ENCODE peak calls at places on chromosomes 13 and 19, in seven cellular contexts. K is IMR-90, H is K562, P is HCT116, E is H1, X is GM12878, T is HepG2. O is an unnamed sample.

GRCh38 chr13:35472308-35473008 is 4.0 kb downstream of the MAB21L1 start:
- DNase-seq in H (no peak), E (no peak), K (no peak), T (no peak), P (no peak), X (no peak), O (no peak)

GRCh38 chr13:103961784-103962183 is 895.6 kb upstream of the SLC10A2 start:
- DNase-seq in X (no peak), T (no peak), P (no peak), K (no peak), H (no peak), E (no peak), O (no peak)

GRCh38 chr13:36819064-36819810 is at the start of gene RFXAP:
- DNase-seq in X (peak; percentile 51), E (peak; percentile 70), K (peak; percentile 81), H (peak; percentile 92), P (peak; percentile 60), T (peak; percentile 74), O (peak; percentile 88)

GRCh38 chr13:73938375-73939070 is 195.7 kb downstream of the KLF12 start:
- DNase-seq in K (peak; percentile 94), E (no peak), P (peak; percentile 18), T (no peak), X (no peak), H (no peak), O (peak; percentile 77)

GRCh38 chr19:48608798-48609263 is 2.3 kb downstream of the SPACA4 start:
- DNase-seq in K (no peak), X (no peak), P (peak; percentile 66), T (peak; percentile 42), E (no peak), H (peak; percentile 69), O (no peak)

GRCh38 chr19:35211545-35212230 is 16.9 kb downstream of the FAM187B start:
- DNase-seq in P (no peak), E (no peak), H (no peak), X (no peak), K (no peak), T (peak; percentile 13), O (peak; percentile 48)

GRCh38 chr19:3979674-3980352 is 5.5 kb downstream of the EEF2 start:
- DNase-seq in P (no peak), K (no peak), X (no peak), T (no peak), E (no peak), H (peak; percentile 10), O (no peak)

GRCh38 chr19:42662714-42663113 is 68.0 kb upstream of the CEACAM8 start:
- DNase-seq in H (no peak), E (no peak), P (peak; percentile 1), T (no peak), K (no peak), X (no peak), O (no peak)

GRCh38 chr19:6108721-6109633 is 1.3 kb downstream of the RFX2 start:
- DNase-seq in P (no peak), E (no peak), X (no peak), T (no peak), H (peak; percentile 48), K (peak; percentile 66), O (peak; percentile 72)

GRCh38 chr19:54938906-54939305 is 8.4 kb downstream of the NLRP7 start:
- DNase-seq in E (no peak), X (no peak), H (no peak), P (no peak), T (no peak), K (no peak), O (no peak)

GRCh38 chr13:51832471-51833152 is 12.4 kb downstream of the TMEM272 start:
- DNase-seq in E (no peak), P (no peak), T (no peak), X (no peak), H (no peak), K (peak; percentile 8), O (peak; percentile 24)

GRCh38 chr13:85236431-85236830 is 562.8 kb downstream of the SLITRK6 start:
- DNase-seq in E (no peak), K (peak; percentile 54), P (no peak), T (no peak), H (no peak), X (no peak), O (peak; percentile 74)

GRCh38 chr13:30224732-30225131 is 82.6 kb downstream of the KATNAL1 start:
- DNase-seq in X (no peak), P (peak; percentile 54), H (no peak), K (peak; percentile 30), T (no peak), E (no peak), O (peak; percentile 10)

GRCh38 chr19:31113250-31113685 is 236.0 kb downstream of the TSHZ3 start:
- DNase-seq in P (no peak), X (no peak), T (no peak), E (no peak), H (no peak), K (peak; percentile 39), O (no peak)

GRCh38 chr19:2135474-2136402 is 15.6 kb downstream of the AP3D1 start:
- DNase-seq in T (no peak), H (no peak), K (no peak), X (no peak), E (no peak), P (no peak), O (no peak)

GRCh38 chr19:45451850-45452387 is 15.9 kb upstream of the FOSB start:
- DNase-seq in H (no peak), P (no peak), T (no peak), X (no peak), K (no peak), E (no peak), O (no peak)

GRCh38 chr13:105569816-105570215 is 965.6 kb downstream of the EFNB2 start:
- DNase-seq in T (no peak), P (no peak), X (no peak), K (no peak), H (no peak), E (no peak), O (no peak)

GRCh38 chr19:5600797-5601196 is 21.8 kb downstream of the SAFB2 start:
- DNase-seq in P (no peak), H (no peak), X (no peak), K (no peak), E (no peak), T (no peak), O (no peak)

GRCh38 chr13:59537500-59537899 is 626.2 kb downstream of the DIAPH3 start:
- DNase-seq in K (no peak), T (no peak), E (no peak), X (no peak), H (no peak), P (no peak), O (no peak)

GRCh38 chr19:29012457-29012856 is 200.5 kb downstream of the UQCRFS1 start:
- DNase-seq in X (no peak), H (no peak), P (no peak), K (no peak), T (no peak), E (no peak), O (no peak)

GRCh38 chr19:47663435-47663910 is 49.7 kb upstream of the EHD2 start:
- DNase-seq in T (peak; percentile 14), H (no peak), P (no peak), K (peak; percentile 96), E (no peak), X (no peak), O (no peak)

GRCh38 chr13:99827011-99827410 is 144.6 kb downstream of the ZIC5 start:
- DNase-seq in E (no peak), H (no peak), T (no peak), X (no peak), K (no peak), P (no peak), O (no peak)

GRCh38 chr19:2523630-2524311 is 47.8 kb downstream of the GADD45B start:
- DNase-seq in E (no peak), T (no peak), H (no peak), P (no peak), K (peak; percentile 41), X (no peak), O (no peak)

DNA sequence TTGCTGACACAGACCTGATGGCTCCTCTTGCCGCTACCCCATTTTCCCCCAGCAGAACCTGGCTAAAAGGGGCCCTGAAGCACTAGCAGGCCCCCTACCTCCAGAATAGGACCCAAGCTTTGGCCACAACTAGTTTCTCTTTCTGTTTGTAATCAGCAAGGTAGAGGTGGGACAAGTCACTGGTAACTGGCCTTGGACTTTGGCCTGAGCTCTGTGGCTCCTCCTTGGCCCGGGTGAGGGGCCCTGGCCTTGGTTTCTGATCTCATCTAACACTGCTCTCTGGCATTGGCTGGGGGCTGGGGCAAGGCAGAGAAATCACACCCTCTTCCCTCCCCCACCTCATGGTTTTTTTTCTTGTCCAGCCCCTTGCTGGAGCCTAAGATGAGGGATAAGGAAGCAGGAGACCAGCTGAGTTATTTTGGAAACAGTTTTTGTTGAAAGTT is 2.1 kb downstream of the CALM3 start:
- DNase-seq in P (no peak), E (no peak), K (no peak), X (no peak), T (peak; percentile 85), H (peak; percentile 57), O (no peak)
- H3K9ac ChIP-seq in P (peak overlapping the region; percentile 98), E (no peak overlapping the region), K (peak overlapping the region; percentile 96), X (peak overlapping the region; percentile 99), T (peak overlapping the region; percentile 97), H (peak overlapping the region; percentile 100), O (peak overlapping the region; percentile 96)

GRCh38 chr13:98496239-98496668 is 80.7 kb downstream of the STK24 start:
- DNase-seq in P (no peak), K (peak; percentile 46), X (no peak), T (peak; percentile 27), H (no peak), E (no peak), O (no peak)
- TF ChIP-seq POLR2A in P (no peak), K (no peak), X (no peak), T (no peak), H (no peak), E (no peak), O (no peak)

DNA sequence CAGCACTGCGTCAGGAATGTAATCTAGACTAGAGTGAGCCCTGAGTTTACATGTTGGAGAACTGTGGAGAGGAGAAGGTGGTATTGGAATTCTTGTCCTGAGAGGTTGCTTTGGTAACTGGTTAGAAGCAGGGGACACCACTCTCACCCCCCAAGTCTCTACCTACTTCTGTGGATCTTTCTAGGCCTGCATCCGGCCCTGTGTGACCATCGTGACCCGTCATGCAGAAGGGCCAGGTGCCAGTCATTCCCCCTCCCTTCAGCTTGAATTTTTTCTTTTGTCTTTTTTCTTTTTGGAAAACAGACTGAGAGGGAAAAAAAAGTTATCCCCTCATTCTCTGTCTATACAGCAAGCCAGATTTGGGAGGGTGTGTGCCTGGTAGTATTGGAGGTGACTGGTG is 31.8 kb downstream of the NFIX start:
- DNase-seq in E (no peak), H (no peak), P (no peak), X (no peak), K (no peak), T (no peak), O (no peak)
- H3K9ac ChIP-seq in E (no peak overlapping the region), H (no peak overlapping the region), P (no peak overlapping the region), X (no peak overlapping the region), K (peak overlapping the region; percentile 55), T (peak overlapping the region; percentile 58), O (no peak overlapping the region)

DNA sequence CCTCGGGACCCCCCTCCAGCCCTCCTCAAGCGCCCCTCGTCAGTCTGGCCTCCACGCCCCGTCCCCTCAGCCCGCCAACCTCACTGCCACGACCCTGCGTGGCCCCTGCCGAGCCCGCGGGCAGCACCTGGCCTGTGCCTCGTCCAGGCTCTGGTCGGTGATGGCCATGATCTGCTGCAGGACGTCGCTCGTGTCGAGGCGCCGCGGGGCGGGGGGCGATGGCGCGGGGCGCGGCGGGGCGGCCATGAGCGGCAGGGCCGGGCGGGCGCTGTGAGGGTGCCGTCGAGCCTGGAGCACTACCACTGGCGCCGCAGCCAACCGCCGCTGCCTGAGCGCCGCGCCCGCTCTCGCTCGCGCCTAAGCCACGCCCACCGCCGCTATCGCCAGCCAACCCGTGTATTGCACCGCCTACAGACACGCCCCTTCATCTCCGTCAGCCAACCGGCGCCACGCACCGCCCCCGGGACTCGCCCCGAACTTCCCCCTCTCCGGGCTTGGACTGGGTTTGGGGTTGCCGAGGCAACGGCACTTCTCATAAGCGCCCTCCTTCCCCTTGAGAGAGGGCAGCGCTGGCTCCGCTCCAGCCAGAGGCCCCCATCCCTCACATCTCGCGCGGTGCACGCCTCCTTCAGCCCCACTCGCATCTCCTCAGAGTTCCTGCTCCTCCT is at the start of gene PBX4:
- DNase-seq in H (peak; percentile 98), E (peak; percentile 91), P (peak; percentile 86), K (peak; percentile 82), X (peak; percentile 87), T (no peak), O (peak; percentile 65)
- TF ChIP-seq POLR2A in H (no peak), E (no peak), P (no peak), K (peak; percentile 26), X (peak; percentile 81), T (no peak), O (no peak)

O was measured in endothelial cell of umbilical vein.